ENCODE peak calls at places on chromosomes 2 and 18, in ten cellular contexts. I, M, Q, W, S, L, Z, Y, P and G are unnamed samples.

GRCh38 chr2:165562235-165562634 is 92.7 kb downstream of the CSRNP3 start:
- DNase-seq in P (no peak), S (no peak), Q (no peak), Y (no peak), Z (no peak), M (no peak), L (no peak), I (no peak), W (no peak), G (no peak)

GRCh38 chr2:70069049-70069448 is 18.2 kb upstream of the PCBP1 start:
- DNase-seq in S (peak), Z (no peak), M (no peak), L (peak), P (peak), W (peak), Q (peak), Y (no peak), I (peak), G (no peak)

GRCh38 chr2:236939751-236940229 is 145.9 kb upstream of the COPS8 start:
- DNase-seq in L (no peak), I (peak), W (peak), Y (no peak), M (no peak), Q (no peak), P (peak), Z (no peak), S (no peak), G (no peak)

GRCh38 chr2:158412206-158412605 is 44.3 kb downstream of the CCDC148 start:
- DNase-seq in L (no peak), Z (no peak), Y (no peak), W (no peak), S (no peak), I (peak), M (peak), P (peak), Q (peak), G (no peak)

GRCh38 chr18:12403601-12404506 is 3.9 kb upstream of the PRELID3A start:
- DNase-seq in Q (peak), P (peak), L (peak), Z (no peak), M (peak), Y (no peak), W (peak), S (no peak), I (peak), G (peak)

GRCh38 chr2:20538308-20539132 is 91.6 kb downstream of the RHOB start:
- DNase-seq in Y (no peak), L (no peak), P (no peak), W (no peak), Q (no peak), M (no peak), Z (no peak), I (no peak), S (no peak), G (no peak)

GRCh38 chr2:232689152-232689910 is 7.8 kb upstream of the GIGYF2 start:
- DNase-seq in I (peak), P (peak), Y (no peak), L (no peak), W (no peak), Q (peak), M (peak), S (no peak), Z (no peak), G (no peak)

GRCh38 chr2:192288290-192288689 is 93.6 kb upstream of the TMEFF2 start:
- DNase-seq in I (no peak), L (no peak), W (peak), Z (no peak), Y (no peak), Q (no peak), M (no peak), P (no peak), S (no peak), G (no peak)

GRCh38 chr18:68504441-68505221 is 210.3 kb downstream of the TMX3 start:
- DNase-seq in Y (no peak), L (no peak), P (no peak), Q (no peak), I (no peak), M (no peak), Z (no peak), W (no peak), S (no peak), G (no peak)

GRCh38 chr2:147663153-147663961 is 181.5 kb upstream of the ACVR2A start:
- DNase-seq in S (no peak), W (no peak), Z (no peak), Y (no peak), L (no peak), P (no peak), I (no peak), Q (no peak), M (no peak), G (no peak)

GRCh38 chr2:185970148-185970852 is 231.7 kb downstream of the FSIP2 start:
- DNase-seq in W (peak), M (peak), S (no peak), L (peak), P (peak), Z (no peak), Y (no peak), Q (no peak), I (peak), G (no peak)

GRCh38 chr2:172790404-172790803 is 54.8 kb downstream of the RAPGEF4 start:
- DNase-seq in P (no peak), L (peak), I (no peak), S (no peak), Y (no peak), Z (no peak), M (no peak), W (no peak), Q (no peak), G (no peak)

GRCh38 chr2:150532883-150533282 is 45.4 kb upstream of the RND3 start:
- DNase-seq in S (no peak), Q (peak), I (peak), M (no peak), W (no peak), Y (no peak), Z (no peak), L (peak), P (peak), G (no peak)

GRCh38 chr18:3594760-3595241 is 144.8 kb downstream of the TGIF1 start:
- DNase-seq in P (peak), Z (no peak), Y (peak), M (peak), L (peak), S (no peak), Q (peak), I (peak), W (peak), G (no peak)

GRCh38 chr2:56671973-56672569 is 488.3 kb downstream of the CCDC85A start:
- DNase-seq in Y (no peak), W (no peak), P (no peak), L (peak), S (no peak), Q (no peak), Z (no peak), M (no peak), I (no peak), G (no peak)

GRCh38 chr2:213609570-213610170 is 325.4 kb downstream of the SPAG16 start:
- DNase-seq in M (no peak), Q (no peak), W (no peak), L (no peak), P (no peak), S (no peak), Y (no peak), I (no peak), Z (no peak), G (no peak)

GRCh38 chr2:22894761-22895160 is 490.2 kb upstream of the KLHL29 start:
- DNase-seq in M (no peak), I (no peak), W (no peak), S (no peak), P (no peak), Y (no peak), Q (no peak), L (no peak), Z (no peak), G (no peak)

GRCh38 chr2:172096661-172097547 is 5.8 kb downstream of the DLX2 start:
- DNase-seq in I (peak), Q (peak), Z (no peak), P (peak), Y (no peak), L (peak), S (no peak), W (peak), M (no peak), G (no peak)

GRCh38 chr18:23857756-23858155 is 156.8 kb upstream of the TTC39C start:
- DNase-seq in W (peak), Q (peak), I (peak), Y (no peak), Z (no peak), L (peak), M (peak), P (peak), S (no peak), G (no peak)

GRCh38 chr2:60581461-60582282 is 28.2 kb upstream of the BCL11A start:
- DNase-seq in L (peak), P (peak), Z (peak), Q (peak), W (peak), M (peak), S (peak), Y (peak), I (peak), G (no peak)

GRCh38 chr2:101440127-101440738 is 34.7 kb downstream of the RFX8 start:
- DNase-seq in W (no peak), I (peak), Y (no peak), M (peak), Z (no peak), Q (peak), S (no peak), L (no peak), P (peak), G (no peak)

GRCh38 chr2:227414846-227415245 is 27.1 kb upstream of the SCYGR1 start:
- DNase-seq in Y (no peak), L (peak), P (peak), S (no peak), I (peak), W (no peak), Z (no peak), Q (peak), M (peak), G (no peak)

GRCh38 chr2:160565099-160565498 is 71.5 kb upstream of the RBMS1 start:
- DNase-seq in I (no peak), P (no peak), L (no peak), S (no peak), M (no peak), W (no peak), Y (no peak), Q (no peak), Z (no peak), G (no peak)

GRCh38 chr18:61998957-61999356 is 106.2 kb upstream of the RNF152 start:
- DNase-seq in Z (no peak), P (peak), S (no peak), I (peak), Y (no peak), Q (peak), L (peak), M (peak), W (no peak), G (peak)

GRCh38 chr2:101706819-101707177 is 9.3 kb downstream of the MAP4K4 start:
- DNase-seq in M (no peak), P (no peak), I (no peak), S (no peak), Y (no peak), W (no peak), L (no peak), Q (no peak), Z (no peak), G (no peak)

GRCh38 chr2:130755234-130756040 is at the start of gene AMER3:
- DNase-seq in Q (no peak), P (no peak), Y (no peak), Z (peak), S (no peak), L (no peak), I (no peak), M (no peak), W (peak), G (no peak)

GRCh38 chr2:29770846-29771245 is 150.5 kb downstream of the ALK start:
- DNase-seq in M (no peak), I (no peak), S (no peak), Q (no peak), Z (no peak), Y (no peak), P (no peak), W (no peak), L (no peak), G (no peak)

GRCh38 chr2:222671259-222672067 is at the start of gene MOGAT1:
- DNase-seq in Z (peak), Q (no peak), P (no peak), M (peak), L (peak), W (peak), I (peak), Y (peak), S (no peak), G (no peak)

GRCh38 chr2:216414772-216415319 is 2.6 kb downstream of the SMARCAL1 start:
- DNase-seq in Y (no peak), I (no peak), P (no peak), S (no peak), M (no peak), W (no peak), Z (no peak), Q (no peak), L (no peak), G (no peak)

GRCh38 chr18:28040720-28041119 is 136.2 kb downstream of the CDH2 start:
- DNase-seq in L (no peak), Y (no peak), M (no peak), Z (no peak), S (no peak), W (no peak), Q (peak), P (no peak), I (peak), G (no peak)

GRCh38 chr18:48756511-48757226 is 194.1 kb downstream of the SMAD7 start:
- DNase-seq in L (no peak), W (no peak), P (no peak), M (no peak), I (no peak), Y (no peak), S (no peak), Q (no peak), Z (no peak), G (no peak)

GRCh38 chr2:25286025-25286400 is 55.7 kb downstream of the DNMT3A start:
- DNase-seq in Y (no peak), M (no peak), S (no peak), W (no peak), L (no peak), Q (no peak), Z (no peak), I (no peak), P (no peak), G (no peak)

DNA sequence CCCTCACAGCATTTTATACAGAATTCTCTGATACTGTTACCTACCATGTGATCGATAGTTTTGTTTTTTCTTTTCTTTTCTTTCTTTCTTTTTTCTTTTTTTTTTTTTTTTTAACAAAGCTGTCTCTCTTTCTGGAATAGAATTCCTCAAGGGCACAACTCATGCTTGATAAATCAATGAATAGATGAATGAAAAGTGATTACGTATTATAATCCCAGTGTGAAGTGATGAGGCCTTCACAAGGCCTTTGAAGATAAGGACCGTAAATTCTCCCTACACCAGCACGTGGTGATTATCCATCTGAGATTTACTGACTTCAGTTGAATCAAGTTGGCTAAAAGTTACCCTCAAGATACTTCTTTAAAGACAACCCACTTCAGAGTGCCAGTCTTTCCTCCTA is 46.6 kb upstream of the RMDN2 start:
- DNase-seq in P (no peak), Z (no peak), I (no peak), W (no peak), M (no peak), S (no peak), L (no peak), Q (no peak), Y (no peak), G (no peak)
- TF ChIP-seq CTCF in P (no peak), Z (no peak), I (no peak), W (no peak), M (no peak), S (no peak), L (no peak), Q (no peak), Y (no peak), G (no peak)

DNA sequence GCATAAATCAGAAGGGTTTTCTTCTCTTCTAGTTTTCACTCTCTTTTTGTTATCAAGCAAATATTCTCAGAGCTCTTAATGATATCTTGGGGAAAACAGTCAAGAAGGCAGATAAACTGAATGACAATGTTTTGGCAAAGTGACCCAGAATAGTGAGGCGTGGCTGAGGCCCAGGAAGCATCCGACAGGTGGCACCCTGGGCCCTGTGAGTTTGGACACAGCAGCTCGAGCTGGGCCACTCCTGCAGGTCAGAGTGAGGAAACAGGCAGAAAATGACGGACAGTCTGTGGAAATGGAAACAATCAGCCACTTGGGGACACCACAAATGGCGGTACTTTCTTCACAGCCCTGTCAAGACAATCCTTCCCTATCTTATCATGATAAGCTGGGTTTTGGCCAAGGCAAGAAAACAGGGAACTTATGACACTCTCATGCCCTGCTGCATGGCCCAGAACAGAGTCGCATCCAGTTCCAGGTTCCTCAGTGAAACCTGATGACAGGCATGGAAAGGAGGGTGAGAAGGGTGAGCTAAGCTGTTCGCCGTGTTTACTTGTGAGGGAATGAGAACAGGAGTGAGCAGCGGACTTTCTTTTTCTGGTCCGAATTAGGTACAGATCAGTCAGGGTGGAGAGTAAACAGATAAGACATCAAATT is 32.1 kb downstream of the MRPL44 start:
- DNase-seq in S (no peak), M (no peak), I (no peak), P (no peak), Y (no peak), W (no peak), Q (no peak), L (no peak), Z (no peak), G (no peak)
- TF ChIP-seq CTCF in S (no peak), M (no peak), I (no peak), P (no peak), Y (no peak), W (no peak), Q (no peak), L (peak), Z (peak), G (no peak)

DNA sequence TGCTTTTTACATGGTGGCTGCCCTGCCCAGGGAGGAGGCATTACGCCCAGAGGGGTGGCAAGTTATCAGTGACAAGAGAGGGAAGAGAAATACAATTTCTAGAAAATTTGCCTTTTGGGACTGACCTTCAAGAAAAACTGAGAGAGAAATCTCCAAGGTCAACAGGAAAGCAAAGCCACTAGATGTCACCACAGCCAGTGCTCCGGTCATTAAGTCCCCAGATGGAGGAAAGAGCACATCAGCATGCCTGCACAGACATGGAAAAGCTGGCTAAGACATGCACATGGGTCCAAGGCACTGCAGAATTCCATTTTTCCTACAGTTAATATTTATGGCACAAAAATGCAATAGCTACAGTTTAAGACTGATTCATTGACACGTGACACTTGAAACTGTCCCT is 21.0 kb downstream of the FHL2 start:
- DNase-seq in Q (no peak), W (no peak), L (no peak), Z (no peak), Y (no peak), S (no peak), I (no peak), M (no peak), P (no peak), G (no peak)
- TF ChIP-seq CTCF in Q (no peak), W (peak), L (no peak), Z (peak), Y (no peak), S (no peak), I (no peak), M (no peak), P (no peak), G (no peak)

GRCh38 chr2:162390801-162391200 is 46.9 kb downstream of the GCA start:
- DNase-seq in L (no peak), I (no peak), S (no peak), W (no peak), M (no peak), Q (no peak), Y (no peak), Z (no peak), P (no peak), G (no peak)
- TF ChIP-seq CTCF in L (no peak), I (no peak), S (no peak), W (no peak), M (no peak), Q (no peak), Y (no peak), Z (no peak), P (no peak), G (no peak)